ENCODE peak calls at places on chromosomes 5 and 9, in seven cellular contexts. F, S, W, C, X, T and N are unnamed samples.

GRCh38 chr9:91197232-91198181 is 164.2 kb downstream of the AUH start:
- DNase-seq in F (no peak), S (peak; percentile 94), W (peak; percentile 64), C (no peak), X (no peak), T (peak; percentile 98), N (peak; percentile 89)

GRCh38 chr5:171316258-171317121 is 7.4 kb downstream of the TLX3 start:
- DNase-seq in F (no peak), S (no peak), W (no peak), C (no peak), X (no peak), T (peak; percentile 28), N (no peak)

GRCh38 chr5:60639544-60639943 is 60.4 kb downstream of the DEPDC1B start:
- DNase-seq in F (no peak), S (no peak), W (no peak), C (no peak), X (no peak), T (no peak), N (no peak)

GRCh38 chr9:134622896-134623407 is 18.7 kb upstream of the COL5A1 start:
- DNase-seq in F (peak; percentile 46), S (no peak), W (no peak), C (no peak), X (no peak), T (no peak), N (no peak)

GRCh38 chr9:134293576-134294227 is 32.6 kb upstream of the RXRA start:
- DNase-seq in F (no peak), S (no peak), W (peak; percentile 37), C (no peak), X (no peak), T (no peak), N (peak; percentile 6)

GRCh38 chr5:160159991-160160826 is 41.0 kb upstream of the PWWP2A start:
- DNase-seq in F (no peak), S (no peak), W (no peak), C (no peak), X (peak; percentile 19), T (no peak), N (no peak)

GRCh38 chr5:57435701-57436134 is 46.9 kb downstream of the ACTBL2 start:
- DNase-seq in F (no peak), S (peak; percentile 90), W (no peak), C (no peak), X (no peak), T (peak; percentile 70), N (peak; percentile 79)

GRCh38 chr5:122394313-122394712 is 82.3 kb downstream of the SNCAIP start:
- DNase-seq in F (no peak), S (no peak), W (no peak), C (no peak), X (no peak), T (no peak), N (no peak)

GRCh38 chr9:93468763-93469456 is 15.5 kb upstream of the FAM120AOS start:
- DNase-seq in F (no peak), S (no peak), W (no peak), C (no peak), X (peak; percentile 41), T (no peak), N (peak; percentile 43)

GRCh38 chr9:112831281-112831851 is 59.3 kb downstream of the SLC46A2 start:
- DNase-seq in F (no peak), S (no peak), W (peak; percentile 26), C (no peak), X (no peak), T (peak; percentile 33), N (no peak)

GRCh38 chr5:132082329-132083023 is 8.9 kb downstream of the CSF2 start:
- DNase-seq in F (no peak), S (no peak), W (no peak), C (no peak), X (no peak), T (no peak), N (no peak)

GRCh38 chr9:111566234-111566633 is 33.2 kb downstream of the PTGR1 start:
- DNase-seq in F (no peak), S (no peak), W (no peak), C (no peak), X (no peak), T (peak; percentile 7), N (no peak)

GRCh38 chr9:6049798-6050197 is 34.4 kb upstream of the RANBP6 start:
- DNase-seq in F (no peak), S (no peak), W (no peak), C (peak; percentile 17), X (no peak), T (peak; percentile 24), N (no peak)

GRCh38 chr5:117680421-117680820 is 1105.8 kb upstream of the SEMA6A start:
- DNase-seq in F (no peak), S (no peak), W (no peak), C (no peak), X (no peak), T (no peak), N (peak; percentile 57)

GRCh38 chr9:113787871-113788270 is 88.2 kb upstream of the ZNF618 start:
- DNase-seq in F (no peak), S (no peak), W (no peak), C (no peak), X (no peak), T (no peak), N (no peak)

GRCh38 chr5:161169776-161170175 is 317.8 kb upstream of the ATP10B start:
- DNase-seq in F (no peak), S (no peak), W (no peak), C (no peak), X (no peak), T (no peak), N (no peak)

GRCh38 chr9:134519403-134520070 is 122.1 kb upstream of the COL5A1 start:
- DNase-seq in F (no peak), S (no peak), W (no peak), C (no peak), X (no peak), T (no peak), N (no peak)

DNA sequence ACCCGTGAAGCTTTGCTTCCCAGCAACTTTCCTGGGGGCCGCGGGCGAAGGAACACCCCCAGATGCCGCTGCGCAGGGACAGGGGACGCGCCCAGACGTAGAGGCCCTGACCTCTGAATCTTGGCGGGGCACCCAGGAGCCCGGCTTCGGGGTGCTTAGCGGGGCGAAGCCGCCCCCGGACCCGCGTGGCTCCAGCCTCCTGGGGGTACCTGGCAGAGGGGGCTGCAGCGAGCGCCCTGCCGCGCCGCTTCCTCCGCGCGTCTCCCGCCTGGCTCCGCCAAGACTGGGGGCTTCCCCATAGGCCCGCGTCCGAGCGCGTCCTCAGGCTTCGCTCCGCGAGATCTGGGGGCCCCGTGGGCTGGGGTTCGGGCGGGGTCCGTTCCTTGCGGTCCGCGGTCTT is 23.0 kb upstream of the ZNF782 start:
- DNase-seq in F (no peak), S (no peak), W (no peak), C (no peak), X (no peak), T (no peak), N (no peak)
- H3K4me3 ChIP-seq in F (no peak overlapping the region), S (no peak overlapping the region), W (no peak overlapping the region), C (no peak overlapping the region), X (no peak overlapping the region), T (no peak overlapping the region), N (no peak overlapping the region)

GRCh38 chr9:79471577-79472543 is 99.9 kb upstream of the TLE4 start:
- DNase-seq in F (no peak), S (no peak), W (peak; percentile 38), C (peak; percentile 5), X (peak; percentile 42), T (peak; percentile 61), N (no peak)
- TF ChIP-seq CTCF in F (no peak), S (peak; percentile 22), W (peak; percentile 34), C (peak; percentile 30), X (peak; percentile 45), T (peak; percentile 25), N (peak; percentile 44)

DNA sequence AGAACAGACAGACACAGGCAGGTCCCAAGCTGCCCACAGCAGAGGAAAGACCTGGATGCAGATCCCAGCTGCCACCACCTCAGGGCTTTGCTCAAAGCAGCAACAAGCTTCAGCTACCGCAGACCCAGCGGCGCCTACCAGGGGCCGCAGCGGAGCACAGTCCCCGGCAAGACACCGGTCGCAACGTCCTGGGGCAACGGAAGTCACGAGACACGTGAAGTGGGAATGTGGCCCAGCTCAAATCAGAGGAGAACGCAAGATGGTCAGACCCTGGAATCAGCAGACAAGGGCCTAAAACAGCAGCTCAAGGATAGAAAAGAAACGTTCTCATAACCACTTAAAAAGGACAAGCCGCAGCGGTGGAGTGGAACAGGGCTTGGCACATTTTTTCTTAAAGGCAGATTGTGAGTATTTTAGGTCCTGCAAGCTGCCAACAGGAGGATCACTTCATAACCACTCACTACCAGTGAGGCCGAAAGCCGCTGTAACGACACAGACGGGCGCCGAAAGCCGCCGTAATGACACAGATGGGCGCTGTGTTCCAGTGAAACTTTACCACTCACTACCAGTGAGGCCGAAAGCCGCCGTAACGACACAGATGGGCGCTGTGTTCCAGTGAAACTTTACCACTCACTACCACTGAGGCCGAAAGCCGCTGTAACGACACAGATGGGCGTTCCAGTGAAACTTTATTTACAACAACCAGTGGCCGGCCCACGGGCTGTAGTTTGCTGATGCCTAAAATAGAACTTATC is 21.7 kb downstream of the SLC9A3 start:
- DNase-seq in F (no peak), S (no peak), W (no peak), C (no peak), X (no peak), T (no peak), N (no peak)
- H3K27me3 ChIP-seq in F (peaks cover 75% of the 10 kb centered on the region), S (peaks cover 21% of the 10 kb centered on the region), W (peaks cover 61% of the 10 kb centered on the region), C (no peaks in the 10 kb centered on the region), X (peaks cover 22% of the 10 kb centered on the region), T (peaks cover 4% of the 10 kb centered on the region), N (peaks cover 5% of the 10 kb centered on the region)

GRCh38 chr5:179860301-179860700 is 1.7 kb upstream of the MRNIP start:
- DNase-seq in F (no peak), S (no peak), W (no peak), C (no peak), X (no peak), T (no peak), N (no peak)
- H3K4me3 ChIP-seq in F (peak overlapping the region; percentile 95), S (no peak overlapping the region), W (peak overlapping the region; percentile 82), C (no peak overlapping the region), X (no peak overlapping the region), T (no peak overlapping the region), N (no peak overlapping the region)

GRCh38 chr5:124972703-124973102 is 226.3 kb upstream of the ZNF608 start:
- DNase-seq in F (no peak), S (no peak), W (no peak), C (no peak), X (no peak), T (no peak), N (no peak)
- TF ChIP-seq CTCF in F (no peak), S (no peak), W (no peak), C (no peak), X (no peak), T (no peak), N (no peak)

DNA sequence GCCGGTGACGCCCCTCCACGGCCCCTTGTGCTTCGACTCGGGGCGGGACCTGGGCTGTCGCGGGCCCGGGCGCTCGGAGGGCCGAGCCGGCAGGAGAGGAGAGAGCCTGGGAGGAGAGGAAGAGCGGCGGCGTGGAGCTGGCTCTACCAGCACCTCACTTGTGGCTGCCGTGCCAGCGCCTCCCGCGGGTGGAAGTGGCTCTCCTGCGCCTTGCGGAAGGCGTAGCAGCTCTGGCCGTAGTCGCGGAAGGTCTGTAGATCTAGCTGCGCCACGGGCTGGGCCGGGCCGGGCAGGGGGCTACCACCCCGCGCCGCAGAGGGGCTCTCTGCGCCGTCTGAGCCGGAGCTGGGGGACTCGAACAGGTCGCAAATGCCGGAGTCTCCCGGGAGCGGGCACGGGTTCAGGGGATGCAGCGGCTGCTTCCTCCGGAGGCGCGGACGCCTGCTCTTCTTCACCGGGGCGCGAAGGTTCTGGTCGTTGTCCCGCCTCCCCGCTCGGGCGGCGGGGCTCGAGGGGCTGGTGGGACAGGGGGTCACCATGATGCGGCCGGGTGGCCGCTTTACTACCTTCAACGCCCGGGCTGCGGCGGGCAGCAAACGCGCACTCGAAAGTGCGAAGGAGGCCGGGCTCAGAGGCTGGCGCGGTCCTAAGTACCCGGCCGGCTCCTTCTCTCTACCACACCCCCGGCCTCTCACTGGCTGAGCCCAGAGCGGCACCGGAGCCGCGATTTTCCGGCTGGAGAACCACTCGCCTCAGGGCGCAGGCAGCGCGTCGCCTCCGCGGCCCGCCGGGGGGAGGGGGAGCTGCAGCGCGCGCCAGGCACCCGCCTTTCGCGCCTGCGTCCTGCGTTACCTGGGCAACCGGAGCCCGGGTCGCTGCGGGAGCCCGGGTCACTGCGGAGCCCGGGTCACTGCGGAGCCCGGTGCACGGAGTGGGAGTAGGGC is at the start of gene CCNO:
- DNase-seq in F (no peak), S (no peak), W (peak; percentile 62), C (peak; percentile 53), X (peak; percentile 90), T (peak; percentile 91), N (no peak)
- H3K27me3 ChIP-seq in F (peaks cover 22% of the 10 kb centered on the region), S (peaks cover 82% of the 10 kb centered on the region), W (peaks cover 98% of the 10 kb centered on the region), C (peaks cover 44% of the 10 kb centered on the region), X (peaks cover 100% of the 10 kb centered on the region), T (no peaks in the 10 kb centered on the region), N (peaks cover 43% of the 10 kb centered on the region)